ENCODE peak calls at places on chromosomes 4 and X, in seven cellular contexts. One of them, this sample, is unnamed.

GRCh38 chrX:10656214-10656613 is 35.8 kb upstream of the MID1 start:
- DNase-seq in stimulated activated CD4-positive, alpha-beta T cell treated with anti-CD3 and anti-CD28 coated beads, Interleukin-15, amount 100 ng/mL, for 1 hour: no peak
- DNase-seq in cerebellum: peak
- DNase-seq in NCI-H1105 treated with DMSO at 0.1 percent for 48 hours: peak
- DNase-seq in activated CD8-positive, alpha-beta memory T cell treated with anti-CD3 and anti-CD28 coated beads, Interleukin-2, amount 50 U/mL, for 48 hours: no peak
- DNase-seq in HFF-Myc: no peak
- DNase-seq in SHP77 treated with DMSO at 0.1 percent for 48 hours: peak
- DNase-seq in this sample: no peak

GRCh38 chr4:53563824-53564223 is 27.5 kb downstream of the LNX1 start:
- DNase-seq in activated CD8-positive, alpha-beta memory T cell treated with anti-CD3 and anti-CD28 coated beads, Interleukin-2, amount 50 U/mL, for 48 hours: no peak
- DNase-seq in cerebellum: no peak
- DNase-seq in SHP77 treated with DMSO at 0.1 percent for 48 hours: no peak
- DNase-seq in HFF-Myc: peak
- DNase-seq in NCI-H1105 treated with DMSO at 0.1 percent for 48 hours: no peak
- DNase-seq in stimulated activated CD4-positive, alpha-beta T cell treated with anti-CD3 and anti-CD28 coated beads, Interleukin-15, amount 100 ng/mL, for 1 hour: no peak
- DNase-seq in this sample: no peak

GRCh38 chrX:80807606-80808159 is 2.0 kb downstream of the BRWD3 start:
- DNase-seq in HFF-Myc: peak
- DNase-seq in cerebellum: no peak
- DNase-seq in stimulated activated CD4-positive, alpha-beta T cell treated with anti-CD3 and anti-CD28 coated beads, Interleukin-15, amount 100 ng/mL, for 1 hour: no peak
- DNase-seq in NCI-H1105 treated with DMSO at 0.1 percent for 48 hours: peak
- DNase-seq in activated CD8-positive, alpha-beta memory T cell treated with anti-CD3 and anti-CD28 coated beads, Interleukin-2, amount 50 U/mL, for 48 hours: no peak
- DNase-seq in SHP77 treated with DMSO at 0.1 percent for 48 hours: no peak
- DNase-seq in this sample: no peak

GRCh38 chr4:26120098-26120795 is 200.6 kb upstream of the RBPJ start:
- DNase-seq in NCI-H1105 treated with DMSO at 0.1 percent for 48 hours: no peak
- DNase-seq in HFF-Myc: no peak
- DNase-seq in activated CD8-positive, alpha-beta memory T cell treated with anti-CD3 and anti-CD28 coated beads, Interleukin-2, amount 50 U/mL, for 48 hours: no peak
- DNase-seq in SHP77 treated with DMSO at 0.1 percent for 48 hours: no peak
- DNase-seq in stimulated activated CD4-positive, alpha-beta T cell treated with anti-CD3 and anti-CD28 coated beads, Interleukin-15, amount 100 ng/mL, for 1 hour: no peak
- DNase-seq in cerebellum: no peak
- DNase-seq in this sample: no peak

GRCh38 chr4:38902695-38903094 is 35.1 kb downstream of the FAM114A1 start:
- DNase-seq in cerebellum: peak
- DNase-seq in SHP77 treated with DMSO at 0.1 percent for 48 hours: no peak
- DNase-seq in activated CD8-positive, alpha-beta memory T cell treated with anti-CD3 and anti-CD28 coated beads, Interleukin-2, amount 50 U/mL, for 48 hours: no peak
- DNase-seq in NCI-H1105 treated with DMSO at 0.1 percent for 48 hours: peak
- DNase-seq in stimulated activated CD4-positive, alpha-beta T cell treated with anti-CD3 and anti-CD28 coated beads, Interleukin-15, amount 100 ng/mL, for 1 hour: no peak
- DNase-seq in HFF-Myc: no peak
- DNase-seq in this sample: no peak

GRCh38 chrX:109889289-109890006 is 113.5 kb upstream of the TMEM164 start:
- DNase-seq in SHP77 treated with DMSO at 0.1 percent for 48 hours: no peak
- DNase-seq in cerebellum: no peak
- DNase-seq in HFF-Myc: no peak
- DNase-seq in activated CD8-positive, alpha-beta memory T cell treated with anti-CD3 and anti-CD28 coated beads, Interleukin-2, amount 50 U/mL, for 48 hours: no peak
- DNase-seq in NCI-H1105 treated with DMSO at 0.1 percent for 48 hours: no peak
- DNase-seq in stimulated activated CD4-positive, alpha-beta T cell treated with anti-CD3 and anti-CD28 coated beads, Interleukin-15, amount 100 ng/mL, for 1 hour: no peak
- DNase-seq in this sample: no peak

GRCh38 chrX:1487401-1487800 is 34.7 kb upstream of the ASMTL start:
- DNase-seq in activated CD8-positive, alpha-beta memory T cell treated with anti-CD3 and anti-CD28 coated beads, Interleukin-2, amount 50 U/mL, for 48 hours: peak
- DNase-seq in stimulated activated CD4-positive, alpha-beta T cell treated with anti-CD3 and anti-CD28 coated beads, Interleukin-15, amount 100 ng/mL, for 1 hour: no peak
- DNase-seq in HFF-Myc: no peak
- DNase-seq in cerebellum: no peak
- DNase-seq in SHP77 treated with DMSO at 0.1 percent for 48 hours: no peak
- DNase-seq in NCI-H1105 treated with DMSO at 0.1 percent for 48 hours: no peak
- DNase-seq in this sample: peak

GRCh38 chr4:155526452-155527169 is 140.0 kb upstream of the GUCY1A1 start:
- DNase-seq in stimulated activated CD4-positive, alpha-beta T cell treated with anti-CD3 and anti-CD28 coated beads, Interleukin-15, amount 100 ng/mL, for 1 hour: no peak
- DNase-seq in HFF-Myc: no peak
- DNase-seq in activated CD8-positive, alpha-beta memory T cell treated with anti-CD3 and anti-CD28 coated beads, Interleukin-2, amount 50 U/mL, for 48 hours: no peak
- DNase-seq in NCI-H1105 treated with DMSO at 0.1 percent for 48 hours: no peak
- DNase-seq in cerebellum: no peak
- DNase-seq in SHP77 treated with DMSO at 0.1 percent for 48 hours: no peak
- DNase-seq in this sample: no peak

GRCh38 chr4:10079256-10079655 is 37.3 kb downstream of the WDR1 start:
- DNase-seq in cerebellum: no peak
- DNase-seq in HFF-Myc: no peak
- DNase-seq in stimulated activated CD4-positive, alpha-beta T cell treated with anti-CD3 and anti-CD28 coated beads, Interleukin-15, amount 100 ng/mL, for 1 hour: no peak
- DNase-seq in NCI-H1105 treated with DMSO at 0.1 percent for 48 hours: no peak
- DNase-seq in SHP77 treated with DMSO at 0.1 percent for 48 hours: no peak
- DNase-seq in activated CD8-positive, alpha-beta memory T cell treated with anti-CD3 and anti-CD28 coated beads, Interleukin-2, amount 50 U/mL, for 48 hours: peak
- DNase-seq in this sample: no peak

GRCh38 chr4:140928880-140929279 is 172.7 kb upstream of the TBC1D9 start:
- DNase-seq in SHP77 treated with DMSO at 0.1 percent for 48 hours: no peak
- DNase-seq in activated CD8-positive, alpha-beta memory T cell treated with anti-CD3 and anti-CD28 coated beads, Interleukin-2, amount 50 U/mL, for 48 hours: no peak
- DNase-seq in cerebellum: no peak
- DNase-seq in NCI-H1105 treated with DMSO at 0.1 percent for 48 hours: no peak
- DNase-seq in HFF-Myc: no peak
- DNase-seq in stimulated activated CD4-positive, alpha-beta T cell treated with anti-CD3 and anti-CD28 coated beads, Interleukin-15, amount 100 ng/mL, for 1 hour: no peak
- DNase-seq in this sample: no peak

GRCh38 chrX:140440891-140441290 is 64.0 kb downstream of the SOX3 start:
- DNase-seq in activated CD8-positive, alpha-beta memory T cell treated with anti-CD3 and anti-CD28 coated beads, Interleukin-2, amount 50 U/mL, for 48 hours: no peak
- DNase-seq in HFF-Myc: no peak
- DNase-seq in cerebellum: no peak
- DNase-seq in stimulated activated CD4-positive, alpha-beta T cell treated with anti-CD3 and anti-CD28 coated beads, Interleukin-15, amount 100 ng/mL, for 1 hour: no peak
- DNase-seq in SHP77 treated with DMSO at 0.1 percent for 48 hours: no peak
- DNase-seq in NCI-H1105 treated with DMSO at 0.1 percent for 48 hours: no peak
- DNase-seq in this sample: no peak

GRCh38 chr4:114383721-114384120 is 214.9 kb upstream of the UGT8 start:
- DNase-seq in stimulated activated CD4-positive, alpha-beta T cell treated with anti-CD3 and anti-CD28 coated beads, Interleukin-15, amount 100 ng/mL, for 1 hour: no peak
- DNase-seq in activated CD8-positive, alpha-beta memory T cell treated with anti-CD3 and anti-CD28 coated beads, Interleukin-2, amount 50 U/mL, for 48 hours: no peak
- DNase-seq in HFF-Myc: peak
- DNase-seq in cerebellum: no peak
- DNase-seq in SHP77 treated with DMSO at 0.1 percent for 48 hours: no peak
- DNase-seq in NCI-H1105 treated with DMSO at 0.1 percent for 48 hours: no peak
- DNase-seq in this sample: no peak

GRCh38 chrX:11566158-11566557 is 99.6 kb downstream of the ARHGAP6 start:
- DNase-seq in cerebellum: no peak
- DNase-seq in HFF-Myc: no peak
- DNase-seq in NCI-H1105 treated with DMSO at 0.1 percent for 48 hours: no peak
- DNase-seq in stimulated activated CD4-positive, alpha-beta T cell treated with anti-CD3 and anti-CD28 coated beads, Interleukin-15, amount 100 ng/mL, for 1 hour: no peak
- DNase-seq in activated CD8-positive, alpha-beta memory T cell treated with anti-CD3 and anti-CD28 coated beads, Interleukin-2, amount 50 U/mL, for 48 hours: no peak
- DNase-seq in SHP77 treated with DMSO at 0.1 percent for 48 hours: no peak
- DNase-seq in this sample: no peak

GRCh38 chr4:78481180-78481579 is 70.4 kb upstream of the ANXA3 start:
- DNase-seq in cerebellum: no peak
- DNase-seq in NCI-H1105 treated with DMSO at 0.1 percent for 48 hours: no peak
- DNase-seq in HFF-Myc: peak
- DNase-seq in activated CD8-positive, alpha-beta memory T cell treated with anti-CD3 and anti-CD28 coated beads, Interleukin-2, amount 50 U/mL, for 48 hours: no peak
- DNase-seq in SHP77 treated with DMSO at 0.1 percent for 48 hours: no peak
- DNase-seq in stimulated activated CD4-positive, alpha-beta T cell treated with anti-CD3 and anti-CD28 coated beads, Interleukin-15, amount 100 ng/mL, for 1 hour: no peak
- DNase-seq in this sample: no peak

GRCh38 chr4:57233391-57233790 is 123.2 kb upstream of the IGFBP7 start:
- DNase-seq in NCI-H1105 treated with DMSO at 0.1 percent for 48 hours: no peak
- DNase-seq in activated CD8-positive, alpha-beta memory T cell treated with anti-CD3 and anti-CD28 coated beads, Interleukin-2, amount 50 U/mL, for 48 hours: no peak
- DNase-seq in cerebellum: no peak
- DNase-seq in HFF-Myc: no peak
- DNase-seq in stimulated activated CD4-positive, alpha-beta T cell treated with anti-CD3 and anti-CD28 coated beads, Interleukin-15, amount 100 ng/mL, for 1 hour: no peak
- DNase-seq in SHP77 treated with DMSO at 0.1 percent for 48 hours: no peak
- DNase-seq in this sample: no peak

GRCh38 chr4:18882468-18882867 is 860.9 kb upstream of the LCORL start:
- DNase-seq in HFF-Myc: peak
- DNase-seq in NCI-H1105 treated with DMSO at 0.1 percent for 48 hours: no peak
- DNase-seq in SHP77 treated with DMSO at 0.1 percent for 48 hours: no peak
- DNase-seq in cerebellum: no peak
- DNase-seq in stimulated activated CD4-positive, alpha-beta T cell treated with anti-CD3 and anti-CD28 coated beads, Interleukin-15, amount 100 ng/mL, for 1 hour: no peak
- DNase-seq in activated CD8-positive, alpha-beta memory T cell treated with anti-CD3 and anti-CD28 coated beads, Interleukin-2, amount 50 U/mL, for 48 hours: no peak
- DNase-seq in this sample: no peak

This sample was measured in Peyer's patch.